ENCODE peak calls at places on chromosome 22, in four cellular contexts. B is Calu3; K is endothelial cell; C is activated CD8-positive, alpha-beta memory T cell treated with anti-CD3 and anti-CD28 coated beads, Interleukin-2, amount 50 U/mL, for 4 hours. R is an unnamed sample.

GRCh38 chr22:36419912-36420882 is 32.4 kb upstream of the MYH9 start:
- DNase-seq in B (no peak), K (no peak), C (no peak), R (no peak)

GRCh38 chr22:44588348-44588747 is 90.3 kb upstream of the RTL6 start:
- DNase-seq in B (no peak), K (no peak), C (no peak), R (no peak)

GRCh38 chr22:41171996-41172395 is 33.1 kb upstream of the L3MBTL2 start:
- DNase-seq in B (no peak), K (no peak), C (no peak), R (no peak)

GRCh38 chr22:46833228-46833627 is 70.8 kb downstream of the TBC1D22A start:
- DNase-seq in B (peak), K (peak), C (no peak), R (peak)

GRCh38 chr22:34866501-34867171 is 199.3 kb upstream of the ISX start:
- DNase-seq in B (no peak), K (no peak), C (no peak), R (no peak)

GRCh38 chr22:29325785-29326315 is 10.4 kb upstream of the RASL10A start:
- DNase-seq in B (no peak), K (no peak), C (no peak), R (no peak)

GRCh38 chr22:35873426-35873825 is 155.2 kb downstream of the RBFOX2 start:
- DNase-seq in B (no peak), K (no peak), C (no peak), R (no peak)

GRCh38 chr22:48651036-48651890 is 1176.4 kb downstream of the BRD1 start:
- DNase-seq in B (no peak), K (no peak), C (no peak), R (no peak)

GRCh38 chr22:49203863-49204598 is 623.6 kb downstream of the BRD1 start:
- DNase-seq in B (no peak), K (no peak), C (no peak), R (no peak)

GRCh38 chr22:43017525-43018290 is 2.8 kb upstream of the PACSIN2 start:
- DNase-seq in B (no peak), K (no peak), C (no peak), R (no peak)

GRCh38 chr22:33073989-33074391 is 15.8 kb upstream of the SYN3 start:
- DNase-seq in B (no peak), K (no peak), C (no peak), R (no peak)

GRCh38 chr22:32533265-32534068 is 58.9 kb downstream of the FBXO7 start:
- DNase-seq in B (no peak), K (no peak), C (no peak), R (no peak)

GRCh38 chr22:27766679-27767078 is 34.9 kb downstream of the MN1 start:
- DNase-seq in B (no peak), K (no peak), C (no peak), R (no peak)

GRCh38 chr22:27378994-27379393 is 422.6 kb downstream of the MN1 start:
- DNase-seq in B (no peak), K (no peak), C (no peak), R (no peak)

GRCh38 chr22:50621948-50622722 is 5.8 kb downstream of the ARSA start:
- DNase-seq in B (peak), K (no peak), C (no peak), R (no peak)

GRCh38 chr22:30047364-30047738 is 32.9 kb upstream of the HORMAD2 start:
- DNase-seq in B (no peak), K (no peak), C (no peak), R (no peak)

GRCh38 chr22:19375435-19375834 is 56.1 kb downstream of the HIRA start:
- DNase-seq in B (no peak), K (no peak), C (no peak), R (no peak)

GRCh38 chr22:35312198-35313059 is 12.7 kb downstream of the TOM1 start:
- DNase-seq in B (peak), K (no peak), C (no peak), R (no peak)

GRCh38 chr22:44561139-44561840 is 63.3 kb upstream of the RTL6 start:
- DNase-seq in B (no peak), K (no peak), C (no peak), R (no peak)

GRCh38 chr22:19892249-19892879 is 37.7 kb upstream of the GNB1L start:
- DNase-seq in B (no peak), K (no peak), C (peak), R (no peak)

GRCh38 chr22:37330200-37331033 is 48.1 kb downstream of the CYTH4 start:
- DNase-seq in B (peak), K (peak), C (no peak), R (peak)

GRCh38 chr22:35480143-35480542 is 60.5 kb upstream of the RASD2 start:
- DNase-seq in B (no peak), K (no peak), C (no peak), R (no peak)

GRCh38 chr22:47006433-47006832 is 244.0 kb downstream of the TBC1D22A start:
- DNase-seq in B (no peak), K (no peak), C (no peak), R (no peak)

GRCh38 chr22:40525250-40525884 is 111.2 kb downstream of the MRTFA start:
- DNase-seq in B (peak), K (peak), C (peak), R (peak)

GRCh38 chr22:45201678-45202332 is 38.1 kb downstream of the NUP50 start:
- DNase-seq in B (no peak), K (no peak), C (no peak), R (no peak)

GRCh38 chr22:47626428-47627390 is 864.3 kb downstream of the TBC1D22A start:
- DNase-seq in B (no peak), K (no peak), C (no peak), R (no peak)

GRCh38 chr22:32712644-32713355 is 88.7 kb upstream of the TIMP3 start:
- DNase-seq in B (no peak), K (no peak), C (no peak), R (no peak)

GRCh38 chr22:42754658-42755057 is 34.0 kb upstream of the A4GALT start:
- DNase-seq in B (peak), K (no peak), C (no peak), R (no peak)

GRCh38 chr22:29758068-29758622 is 8.7 kb downstream of the ZMAT5 start:
- DNase-seq in B (no peak), K (no peak), C (no peak), R (no peak)